ENCODE peak calls at places on chromosomes 11 and 22, in five cellular contexts. Q is T follicular helper cell; W is stimulated activated CD4-positive, alpha-beta T cell treated with anti-CD3 and anti-CD28 coated beads, Interleukin-1b, Interleukin-23, amount 100 ng/mL, for 24 hours; Y is WTC11; U is mesenchymal stem cell. M is an unnamed sample.

GRCh38 chr11:12019337-12019736 is 10.9 kb upstream of the DKK3 start:
- DNase-seq in Q (no peak), W (no peak), Y (no peak), U (no peak), M (peak)

GRCh38 chr11:32722255-32722654 is 72.2 kb downstream of the CCDC73 start:
- DNase-seq in Q (no peak), W (no peak), Y (no peak), U (no peak), M (no peak)

GRCh38 chr11:36233226-36233625 is 56.0 kb downstream of the COMMD9 start:
- DNase-seq in Q (no peak), W (no peak), Y (no peak), U (peak), M (peak)

GRCh38 chr11:91178366-91178765 is 955.5 kb upstream of the CHORDC1 start:
- DNase-seq in Q (no peak), W (no peak), Y (no peak), U (no peak), M (no peak)

GRCh38 chr22:37498289-37498909 is 12.2 kb upstream of the MFNG start:
- DNase-seq in Q (peak), W (peak), Y (peak), U (no peak), M (no peak)

GRCh38 chr11:45777127-45777969 is 27.6 kb upstream of the SLC35C1 start:
- DNase-seq in Q (no peak), W (no peak), Y (no peak), U (peak), M (peak)

GRCh38 chr11:114159320-114159719 is 99.8 kb downstream of the ZBTB16 start:
- DNase-seq in Q (no peak), W (no peak), Y (no peak), U (peak), M (no peak)

GRCh38 chr22:22588485-22589164 is 29.6 kb upstream of the PRAME start:
- DNase-seq in Q (no peak), W (no peak), Y (no peak), U (no peak), M (no peak)

GRCh38 chr11:4025248-4025956 is 69.2 kb upstream of the RRM1 start:
- DNase-seq in Q (no peak), W (no peak), Y (no peak), U (peak), M (peak)

GRCh38 chr11:106344392-106344791 is 266.9 kb downstream of the AASDHPPT start:
- DNase-seq in Q (no peak), W (no peak), Y (no peak), U (no peak), M (peak)

M was measured in AG10803.